ENCODE peak calls at places on chromosomes 6 and 20, in six cellular contexts. One of them, this sample, is unnamed.

GRCh38 chr6:3284436-3284876 is 25.7 kb downstream of the PSMG4 start:
- DNase-seq in foreskin fibroblast: no peak
- DNase-seq in kidney glomerular epithelial cell: no peak
- DNase-seq in activated CD4-positive, alpha-beta T cell treated with anti-CD3 and anti-CD28 coated beads for 48 hours: no peak
- DNase-seq in stimulated activated CD8-positive, alpha-beta memory T cell treated with anti-CD3 and anti-CD28 coated beads, Interleukin-4, amount 100 ng/mL, for 4 hours: no peak
- DNase-seq in H7: no peak
- DNase-seq in this sample: no peak

GRCh38 chr20:23136893-23137745 is 51.0 kb upstream of the CD93 start:
- DNase-seq in kidney glomerular epithelial cell: no peak
- DNase-seq in stimulated activated CD8-positive, alpha-beta memory T cell treated with anti-CD3 and anti-CD28 coated beads, Interleukin-4, amount 100 ng/mL, for 4 hours: no peak
- DNase-seq in foreskin fibroblast: no peak
- DNase-seq in activated CD4-positive, alpha-beta T cell treated with anti-CD3 and anti-CD28 coated beads for 48 hours: no peak
- DNase-seq in H7: no peak
- DNase-seq in this sample: peak

GRCh38 chr6:34053721-34054120 is 92.2 kb downstream of the GRM4 start:
- DNase-seq in stimulated activated CD8-positive, alpha-beta memory T cell treated with anti-CD3 and anti-CD28 coated beads, Interleukin-4, amount 100 ng/mL, for 4 hours: no peak
- DNase-seq in foreskin fibroblast: no peak
- DNase-seq in H7: no peak
- DNase-seq in activated CD4-positive, alpha-beta T cell treated with anti-CD3 and anti-CD28 coated beads for 48 hours: no peak
- DNase-seq in kidney glomerular epithelial cell: no peak
- DNase-seq in this sample: no peak

GRCh38 chr20:16548073-16548672 is 25.1 kb downstream of the KIF16B start:
- DNase-seq in activated CD4-positive, alpha-beta T cell treated with anti-CD3 and anti-CD28 coated beads for 48 hours: no peak
- DNase-seq in stimulated activated CD8-positive, alpha-beta memory T cell treated with anti-CD3 and anti-CD28 coated beads, Interleukin-4, amount 100 ng/mL, for 4 hours: no peak
- DNase-seq in foreskin fibroblast: no peak
- DNase-seq in kidney glomerular epithelial cell: no peak
- DNase-seq in H7: no peak
- DNase-seq in this sample: no peak

GRCh38 chr6:35343092-35343834 is 905 bp downstream of the PPARD start:
- DNase-seq in stimulated activated CD8-positive, alpha-beta memory T cell treated with anti-CD3 and anti-CD28 coated beads, Interleukin-4, amount 100 ng/mL, for 4 hours: no peak
- DNase-seq in H7: no peak
- DNase-seq in activated CD4-positive, alpha-beta T cell treated with anti-CD3 and anti-CD28 coated beads for 48 hours: no peak
- DNase-seq in kidney glomerular epithelial cell: no peak
- DNase-seq in foreskin fibroblast: peak
- DNase-seq in this sample: no peak

GRCh38 chr6:139965393-139965792 is 590.9 kb upstream of the CITED2 start:
- DNase-seq in activated CD4-positive, alpha-beta T cell treated with anti-CD3 and anti-CD28 coated beads for 48 hours: no peak
- DNase-seq in foreskin fibroblast: peak
- DNase-seq in H7: no peak
- DNase-seq in stimulated activated CD8-positive, alpha-beta memory T cell treated with anti-CD3 and anti-CD28 coated beads, Interleukin-4, amount 100 ng/mL, for 4 hours: no peak
- DNase-seq in kidney glomerular epithelial cell: no peak
- DNase-seq in this sample: no peak

GRCh38 chr20:41344477-41344876 is 3.9 kb downstream of the LPIN3 start:
- DNase-seq in activated CD4-positive, alpha-beta T cell treated with anti-CD3 and anti-CD28 coated beads for 48 hours: no peak
- DNase-seq in stimulated activated CD8-positive, alpha-beta memory T cell treated with anti-CD3 and anti-CD28 coated beads, Interleukin-4, amount 100 ng/mL, for 4 hours: no peak
- DNase-seq in foreskin fibroblast: no peak
- DNase-seq in H7: peak
- DNase-seq in kidney glomerular epithelial cell: no peak
- DNase-seq in this sample: no peak

GRCh38 chr6:13370623-13371022 is 42.3 kb upstream of the TBC1D7 start:
- DNase-seq in foreskin fibroblast: no peak
- DNase-seq in stimulated activated CD8-positive, alpha-beta memory T cell treated with anti-CD3 and anti-CD28 coated beads, Interleukin-4, amount 100 ng/mL, for 4 hours: no peak
- DNase-seq in activated CD4-positive, alpha-beta T cell treated with anti-CD3 and anti-CD28 coated beads for 48 hours: no peak
- DNase-seq in kidney glomerular epithelial cell: no peak
- DNase-seq in H7: no peak
- DNase-seq in this sample: no peak

GRCh38 chr6:119821380-119821779 is 471.8 kb upstream of the MAN1A1 start:
- DNase-seq in kidney glomerular epithelial cell: no peak
- DNase-seq in activated CD4-positive, alpha-beta T cell treated with anti-CD3 and anti-CD28 coated beads for 48 hours: no peak
- DNase-seq in foreskin fibroblast: no peak
- DNase-seq in stimulated activated CD8-positive, alpha-beta memory T cell treated with anti-CD3 and anti-CD28 coated beads, Interleukin-4, amount 100 ng/mL, for 4 hours: no peak
- DNase-seq in H7: no peak
- DNase-seq in this sample: no peak

GRCh38 chr6:34964564-34964963 is 75.5 kb downstream of the ANKS1A start:
- DNase-seq in foreskin fibroblast: peak
- DNase-seq in H7: no peak
- DNase-seq in stimulated activated CD8-positive, alpha-beta memory T cell treated with anti-CD3 and anti-CD28 coated beads, Interleukin-4, amount 100 ng/mL, for 4 hours: no peak
- DNase-seq in kidney glomerular epithelial cell: no peak
- DNase-seq in activated CD4-positive, alpha-beta T cell treated with anti-CD3 and anti-CD28 coated beads for 48 hours: no peak
- DNase-seq in this sample: no peak

GRCh38 chr20:9235518-9235917 is 166.6 kb downstream of the PLCB4 start:
- DNase-seq in stimulated activated CD8-positive, alpha-beta memory T cell treated with anti-CD3 and anti-CD28 coated beads, Interleukin-4, amount 100 ng/mL, for 4 hours: no peak
- DNase-seq in activated CD4-positive, alpha-beta T cell treated with anti-CD3 and anti-CD28 coated beads for 48 hours: no peak
- DNase-seq in foreskin fibroblast: peak
- DNase-seq in kidney glomerular epithelial cell: peak
- DNase-seq in H7: no peak
- DNase-seq in this sample: no peak

GRCh38 chr6:30500421-30501069 is 11.2 kb downstream of the HLA-E start:
- DNase-seq in H7: peak
- DNase-seq in activated CD4-positive, alpha-beta T cell treated with anti-CD3 and anti-CD28 coated beads for 48 hours: no peak
- DNase-seq in stimulated activated CD8-positive, alpha-beta memory T cell treated with anti-CD3 and anti-CD28 coated beads, Interleukin-4, amount 100 ng/mL, for 4 hours: no peak
- DNase-seq in kidney glomerular epithelial cell: no peak
- DNase-seq in foreskin fibroblast: peak
- DNase-seq in this sample: no peak

GRCh38 chr6:107793193-107793592 is 30.9 kb downstream of the SCML4 start:
- DNase-seq in stimulated activated CD8-positive, alpha-beta memory T cell treated with anti-CD3 and anti-CD28 coated beads, Interleukin-4, amount 100 ng/mL, for 4 hours: no peak
- DNase-seq in kidney glomerular epithelial cell: no peak
- DNase-seq in foreskin fibroblast: no peak
- DNase-seq in H7: no peak
- DNase-seq in activated CD4-positive, alpha-beta T cell treated with anti-CD3 and anti-CD28 coated beads for 48 hours: no peak
- DNase-seq in this sample: no peak

GRCh38 chr6:154683756-154684523 is 49.3 kb upstream of the SCAF8 start:
- DNase-seq in H7: no peak
- DNase-seq in stimulated activated CD8-positive, alpha-beta memory T cell treated with anti-CD3 and anti-CD28 coated beads, Interleukin-4, amount 100 ng/mL, for 4 hours: no peak
- DNase-seq in activated CD4-positive, alpha-beta T cell treated with anti-CD3 and anti-CD28 coated beads for 48 hours: no peak
- DNase-seq in kidney glomerular epithelial cell: peak
- DNase-seq in foreskin fibroblast: peak
- DNase-seq in this sample: no peak

GRCh38 chr20:16761305-16761829 is 13.2 kb downstream of the OTOR start:
- DNase-seq in kidney glomerular epithelial cell: peak
- DNase-seq in activated CD4-positive, alpha-beta T cell treated with anti-CD3 and anti-CD28 coated beads for 48 hours: peak
- DNase-seq in H7: peak
- DNase-seq in stimulated activated CD8-positive, alpha-beta memory T cell treated with anti-CD3 and anti-CD28 coated beads, Interleukin-4, amount 100 ng/mL, for 4 hours: no peak
- DNase-seq in foreskin fibroblast: peak
- DNase-seq in this sample: peak

GRCh38 chr6:163900570-163900969 is 486.1 kb downstream of the QKI start:
- DNase-seq in H7: no peak
- DNase-seq in activated CD4-positive, alpha-beta T cell treated with anti-CD3 and anti-CD28 coated beads for 48 hours: no peak
- DNase-seq in foreskin fibroblast: no peak
- DNase-seq in stimulated activated CD8-positive, alpha-beta memory T cell treated with anti-CD3 and anti-CD28 coated beads, Interleukin-4, amount 100 ng/mL, for 4 hours: no peak
- DNase-seq in kidney glomerular epithelial cell: no peak
- DNase-seq in this sample: no peak

GRCh38 chr6:103080497-103080896 is 1687.0 kb downstream of the GRIK2 start:
- DNase-seq in H7: no peak
- DNase-seq in activated CD4-positive, alpha-beta T cell treated with anti-CD3 and anti-CD28 coated beads for 48 hours: no peak
- DNase-seq in kidney glomerular epithelial cell: no peak
- DNase-seq in stimulated activated CD8-positive, alpha-beta memory T cell treated with anti-CD3 and anti-CD28 coated beads, Interleukin-4, amount 100 ng/mL, for 4 hours: no peak
- DNase-seq in foreskin fibroblast: no peak
- DNase-seq in this sample: no peak

GRCh38 chr6:35071347-35071994 is 69.7 kb downstream of the TCP11 start:
- DNase-seq in activated CD4-positive, alpha-beta T cell treated with anti-CD3 and anti-CD28 coated beads for 48 hours: no peak
- DNase-seq in foreskin fibroblast: no peak
- DNase-seq in kidney glomerular epithelial cell: no peak
- DNase-seq in stimulated activated CD8-positive, alpha-beta memory T cell treated with anti-CD3 and anti-CD28 coated beads, Interleukin-4, amount 100 ng/mL, for 4 hours: no peak
- DNase-seq in H7: no peak
- DNase-seq in this sample: no peak

GRCh38 chr6:4378319-4378996 is 243.1 kb upstream of the ECI2 start:
- DNase-seq in H7: no peak
- DNase-seq in kidney glomerular epithelial cell: no peak
- DNase-seq in stimulated activated CD8-positive, alpha-beta memory T cell treated with anti-CD3 and anti-CD28 coated beads, Interleukin-4, amount 100 ng/mL, for 4 hours: no peak
- DNase-seq in activated CD4-positive, alpha-beta T cell treated with anti-CD3 and anti-CD28 coated beads for 48 hours: no peak
- DNase-seq in foreskin fibroblast: no peak
- DNase-seq in this sample: no peak

GRCh38 chr6:159915397-159915796 is 24.6 kb downstream of the MAS1 start:
- DNase-seq in activated CD4-positive, alpha-beta T cell treated with anti-CD3 and anti-CD28 coated beads for 48 hours: no peak
- DNase-seq in kidney glomerular epithelial cell: no peak
- DNase-seq in H7: no peak
- DNase-seq in foreskin fibroblast: no peak
- DNase-seq in stimulated activated CD8-positive, alpha-beta memory T cell treated with anti-CD3 and anti-CD28 coated beads, Interleukin-4, amount 100 ng/mL, for 4 hours: no peak
- DNase-seq in this sample: no peak

GRCh38 chr6:125154184-125155135 is 887 bp downstream of the TPD52L1 start:
- DNase-seq in stimulated activated CD8-positive, alpha-beta memory T cell treated with anti-CD3 and anti-CD28 coated beads, Interleukin-4, amount 100 ng/mL, for 4 hours: no peak
- DNase-seq in H7: peak
- DNase-seq in activated CD4-positive, alpha-beta T cell treated with anti-CD3 and anti-CD28 coated beads for 48 hours: peak
- DNase-seq in kidney glomerular epithelial cell: no peak
- DNase-seq in foreskin fibroblast: peak
- DNase-seq in this sample: peak

GRCh38 chr6:51541847-51542246 is 545.6 kb downstream of the PKHD1 start:
- DNase-seq in activated CD4-positive, alpha-beta T cell treated with anti-CD3 and anti-CD28 coated beads for 48 hours: no peak
- DNase-seq in H7: no peak
- DNase-seq in foreskin fibroblast: no peak
- DNase-seq in stimulated activated CD8-positive, alpha-beta memory T cell treated with anti-CD3 and anti-CD28 coated beads, Interleukin-4, amount 100 ng/mL, for 4 hours: no peak
- DNase-seq in kidney glomerular epithelial cell: no peak
- DNase-seq in this sample: no peak

GRCh38 chr6:41780623-41781301 is at the start of gene PRICKLE4:
- DNase-seq in foreskin fibroblast: peak
- DNase-seq in H7: peak
- DNase-seq in activated CD4-positive, alpha-beta T cell treated with anti-CD3 and anti-CD28 coated beads for 48 hours: no peak
- DNase-seq in kidney glomerular epithelial cell: peak
- DNase-seq in stimulated activated CD8-positive, alpha-beta memory T cell treated with anti-CD3 and anti-CD28 coated beads, Interleukin-4, amount 100 ng/mL, for 4 hours: no peak
- DNase-seq in this sample: no peak

GRCh38 chr6:69974193-69974592 is 107.8 kb downstream of the COL19A1 start:
- DNase-seq in stimulated activated CD8-positive, alpha-beta memory T cell treated with anti-CD3 and anti-CD28 coated beads, Interleukin-4, amount 100 ng/mL, for 4 hours: no peak
- DNase-seq in activated CD4-positive, alpha-beta T cell treated with anti-CD3 and anti-CD28 coated beads for 48 hours: no peak
- DNase-seq in H7: no peak
- DNase-seq in foreskin fibroblast: peak
- DNase-seq in kidney glomerular epithelial cell: peak
- DNase-seq in this sample: no peak

GRCh38 chr20:10596726-10597125 is 77.1 kb downstream of the JAG1 start:
- DNase-seq in H7: no peak
- DNase-seq in foreskin fibroblast: peak
- DNase-seq in stimulated activated CD8-positive, alpha-beta memory T cell treated with anti-CD3 and anti-CD28 coated beads, Interleukin-4, amount 100 ng/mL, for 4 hours: no peak
- DNase-seq in kidney glomerular epithelial cell: no peak
- DNase-seq in activated CD4-positive, alpha-beta T cell treated with anti-CD3 and anti-CD28 coated beads for 48 hours: no peak
- DNase-seq in this sample: peak

GRCh38 chr6:87633851-87634250 is 43.9 kb downstream of the ORC3 start:
- DNase-seq in kidney glomerular epithelial cell: no peak
- DNase-seq in H7: no peak
- DNase-seq in foreskin fibroblast: no peak
- DNase-seq in stimulated activated CD8-positive, alpha-beta memory T cell treated with anti-CD3 and anti-CD28 coated beads, Interleukin-4, amount 100 ng/mL, for 4 hours: no peak
- DNase-seq in activated CD4-positive, alpha-beta T cell treated with anti-CD3 and anti-CD28 coated beads for 48 hours: no peak
- DNase-seq in this sample: no peak

GRCh38 chr6:12637960-12638641 is 78.5 kb upstream of the PHACTR1 start:
- DNase-seq in stimulated activated CD8-positive, alpha-beta memory T cell treated with anti-CD3 and anti-CD28 coated beads, Interleukin-4, amount 100 ng/mL, for 4 hours: no peak
- DNase-seq in H7: peak
- DNase-seq in foreskin fibroblast: peak
- DNase-seq in kidney glomerular epithelial cell: peak
- DNase-seq in activated CD4-positive, alpha-beta T cell treated with anti-CD3 and anti-CD28 coated beads for 48 hours: peak
- DNase-seq in this sample: peak

GRCh38 chr20:49747707-49748524 is 34.2 kb upstream of the B4GALT5 start:
- DNase-seq in H7: no peak
- DNase-seq in kidney glomerular epithelial cell: no peak
- DNase-seq in activated CD4-positive, alpha-beta T cell treated with anti-CD3 and anti-CD28 coated beads for 48 hours: no peak
- DNase-seq in stimulated activated CD8-positive, alpha-beta memory T cell treated with anti-CD3 and anti-CD28 coated beads, Interleukin-4, amount 100 ng/mL, for 4 hours: no peak
- DNase-seq in foreskin fibroblast: peak
- DNase-seq in this sample: no peak

GRCh38 chr20:10167025-10167424 is 51.6 kb upstream of the SNAP25 start:
- DNase-seq in H7: no peak
- DNase-seq in kidney glomerular epithelial cell: no peak
- DNase-seq in foreskin fibroblast: no peak
- DNase-seq in stimulated activated CD8-positive, alpha-beta memory T cell treated with anti-CD3 and anti-CD28 coated beads, Interleukin-4, amount 100 ng/mL, for 4 hours: no peak
- DNase-seq in activated CD4-positive, alpha-beta T cell treated with anti-CD3 and anti-CD28 coated beads for 48 hours: no peak
- DNase-seq in this sample: no peak

GRCh38 chr6:70863343-70863742 is 93.5 kb downstream of the B3GAT2 start:
- DNase-seq in H7: no peak
- DNase-seq in activated CD4-positive, alpha-beta T cell treated with anti-CD3 and anti-CD28 coated beads for 48 hours: no peak
- DNase-seq in kidney glomerular epithelial cell: no peak
- DNase-seq in stimulated activated CD8-positive, alpha-beta memory T cell treated with anti-CD3 and anti-CD28 coated beads, Interleukin-4, amount 100 ng/mL, for 4 hours: no peak
- DNase-seq in foreskin fibroblast: no peak
- DNase-seq in this sample: no peak

GRCh38 chr6:125432014-125432413 is 130.2 kb upstream of the HDDC2 start:
- DNase-seq in activated CD4-positive, alpha-beta T cell treated with anti-CD3 and anti-CD28 coated beads for 48 hours: no peak
- DNase-seq in kidney glomerular epithelial cell: no peak
- DNase-seq in H7: peak
- DNase-seq in stimulated activated CD8-positive, alpha-beta memory T cell treated with anti-CD3 and anti-CD28 coated beads, Interleukin-4, amount 100 ng/mL, for 4 hours: no peak
- DNase-seq in foreskin fibroblast: no peak
- DNase-seq in this sample: no peak

GRCh38 chr6:13339863-13340635 is 11.7 kb upstream of the TBC1D7 start:
- DNase-seq in stimulated activated CD8-positive, alpha-beta memory T cell treated with anti-CD3 and anti-CD28 coated beads, Interleukin-4, amount 100 ng/mL, for 4 hours: no peak
- DNase-seq in foreskin fibroblast: no peak
- DNase-seq in activated CD4-positive, alpha-beta T cell treated with anti-CD3 and anti-CD28 coated beads for 48 hours: no peak
- DNase-seq in kidney glomerular epithelial cell: no peak
- DNase-seq in H7: no peak
- DNase-seq in this sample: no peak

GRCh38 chr6:117200067-117200466 is 65.3 kb upstream of the VGLL2 start:
- DNase-seq in H7: no peak
- DNase-seq in foreskin fibroblast: no peak
- DNase-seq in kidney glomerular epithelial cell: no peak
- DNase-seq in activated CD4-positive, alpha-beta T cell treated with anti-CD3 and anti-CD28 coated beads for 48 hours: no peak
- DNase-seq in stimulated activated CD8-positive, alpha-beta memory T cell treated with anti-CD3 and anti-CD28 coated beads, Interleukin-4, amount 100 ng/mL, for 4 hours: no peak
- DNase-seq in this sample: no peak

GRCh38 chr6:30720738-30721197 is 616 bp downstream of the TUBB start:
- DNase-seq in kidney glomerular epithelial cell: no peak
- DNase-seq in activated CD4-positive, alpha-beta T cell treated with anti-CD3 and anti-CD28 coated beads for 48 hours: peak
- DNase-seq in foreskin fibroblast: peak
- DNase-seq in stimulated activated CD8-positive, alpha-beta memory T cell treated with anti-CD3 and anti-CD28 coated beads, Interleukin-4, amount 100 ng/mL, for 4 hours: peak
- DNase-seq in H7: peak
- DNase-seq in this sample: no peak

GRCh38 chr20:42441862-42442196 is 747.9 kb downstream of the PTPRT start:
- DNase-seq in H7: no peak
- DNase-seq in activated CD4-positive, alpha-beta T cell treated with anti-CD3 and anti-CD28 coated beads for 48 hours: no peak
- DNase-seq in foreskin fibroblast: no peak
- DNase-seq in stimulated activated CD8-positive, alpha-beta memory T cell treated with anti-CD3 and anti-CD28 coated beads, Interleukin-4, amount 100 ng/mL, for 4 hours: no peak
- DNase-seq in kidney glomerular epithelial cell: no peak
- DNase-seq in this sample: no peak

GRCh38 chr20:34220581-34220980 is 20.6 kb upstream of the ASIP start:
- DNase-seq in H7: no peak
- DNase-seq in kidney glomerular epithelial cell: no peak
- DNase-seq in activated CD4-positive, alpha-beta T cell treated with anti-CD3 and anti-CD28 coated beads for 48 hours: no peak
- DNase-seq in stimulated activated CD8-positive, alpha-beta memory T cell treated with anti-CD3 and anti-CD28 coated beads, Interleukin-4, amount 100 ng/mL, for 4 hours: no peak
- DNase-seq in foreskin fibroblast: peak
- DNase-seq in this sample: no peak

This sample was measured in NCI-H460.